ENCODE peak calls at places on chromosomes 4 and X, in six cellular contexts. H, P, X, V, W and Z are unnamed samples.

GRCh38 chr4:53123171-53123570 is 242.7 kb downstream of the SCFD2 start:
- DNase-seq in H (no peak), V (no peak), X (no peak), W (no peak), P (no peak), Z (no peak)

GRCh38 chrX:111892375-111892774 is 16.4 kb downstream of the TRPC5OS start:
- DNase-seq in P (no peak), V (no peak), X (no peak), W (no peak), H (no peak), Z (no peak)

GRCh38 chrX:68997461-68997860 is 167.8 kb downstream of the PJA1 start:
- DNase-seq in H (no peak), W (no peak), X (no peak), V (no peak), P (no peak), Z (no peak)

GRCh38 chr4:145740796-145741195 is 60.9 kb downstream of the C4orf51 start:
- DNase-seq in X (no peak), V (no peak), H (no peak), W (no peak), P (no peak), Z (no peak)

GRCh38 chr4:65467280-65467679 is 203.0 kb downstream of the EPHA5 start:
- DNase-seq in X (no peak), W (no peak), P (no peak), H (peak; percentile 6), V (no peak), Z (no peak)

GRCh38 chr4:6440506-6441201 is 31.8 kb downstream of the PPP2R2C start:
- DNase-seq in V (no peak), H (no peak), W (no peak), P (no peak), X (no peak), Z (no peak)

GRCh38 chr4:6019316-6020263 is 1.4 kb upstream of the C4orf50 start:
- DNase-seq in X (peak; percentile 53), V (no peak), H (no peak), P (no peak), W (no peak), Z (no peak)

GRCh38 chr4:1758306-1759121 is 34.6 kb upstream of the FGFR3 start:
- DNase-seq in X (no peak), P (peak; percentile 79), W (no peak), H (no peak), V (no peak), Z (no peak)

GRCh38 chr4:108118505-108118904 is 50.2 kb downstream of the LEF1 start:
- DNase-seq in H (peak; percentile 40), X (peak; percentile 9), W (no peak), V (no peak), P (no peak), Z (peak; percentile 60)

GRCh38 chrX:9829308-9830267 is 43.4 kb downstream of the SHROOM2 start:
- DNase-seq in P (no peak), H (peak; percentile 84), V (no peak), W (no peak), X (peak; percentile 62), Z (no peak)